ENCODE peak calls at places on chromosomes 1 and 21, in four cellular contexts. E, K, F and S are unnamed samples.

GRCh38 chr21:45470087-45470515 is 65.1 kb downstream of the COL18A1 start:
- DNase-seq in E (no peak), K (no peak), F (no peak), S (no peak)

GRCh38 chr1:186435336-186435735 is 25.6 kb downstream of the PDC start:
- DNase-seq in E (no peak), K (no peak), F (no peak), S (no peak)

GRCh38 chr1:150256549-150257341 is 829 bp upstream of the CA14 start:
- DNase-seq in E (no peak), K (no peak), F (no peak), S (no peak)

GRCh38 chr1:156608036-156608674 is 6.9 kb upstream of the GPATCH4 start:
- DNase-seq in E (peak), K (no peak), F (no peak), S (peak)

GRCh38 chr1:180243517-180244221 is 13.6 kb downstream of the LHX4 start:
- DNase-seq in E (no peak), K (no peak), F (no peak), S (no peak)

GRCh38 chr1:150560576-150560975 is 11.4 kb downstream of the ADAMTSL4 start:
- DNase-seq in E (no peak), K (no peak), F (no peak), S (no peak)

GRCh38 chr1:12601690-12602632 is 16.0 kb downstream of the DHRS3 start:
- DNase-seq in E (no peak), K (peak), F (peak), S (no peak)

GRCh38 chr1:112402682-112403643 is 6.9 kb downstream of the CTTNBP2NL start:
- DNase-seq in E (no peak), K (no peak), F (no peak), S (no peak)

GRCh38 chr1:211625040-211625439 is 46.1 kb upstream of the SLC30A1 start:
- DNase-seq in E (no peak), K (no peak), F (no peak), S (no peak)

GRCh38 chr1:96934282-96934681 is 212.7 kb downstream of the PTBP2 start:
- DNase-seq in E (no peak), K (no peak), F (no peak), S (no peak)

GRCh38 chr21:15614757-15615156 is 115.0 kb upstream of the USP25 start:
- DNase-seq in E (no peak), K (no peak), F (no peak), S (no peak)

GRCh38 chr1:120178799-120179419 is 2.6 kb upstream of the SEC22B start:
- DNase-seq in E (no peak), K (no peak), F (no peak), S (no peak)